ENCODE peak calls at places on chromosomes 3 and 15, in six cellular contexts. One of them, this sample, is unnamed.
A peak's percentile ranks its signal among the peaks of the same experiment; 100 is the strongest.

GRCh38 chr15:66951976-66952375 is 113.4 kb upstream of the SMAD3 start:
- DNase-seq in progenitor cell of endocrine pancreas: no peak
- DNase-seq in stimulated activated CD8-positive, alpha-beta memory T cell treated with anti-CD3 and anti-CD28 coated beads, Interleukin-15, amount 100 ng/mL, for 24 hours: no peak
- DNase-seq in A549: no peak
- DNase-seq in AG04450: no peak
- DNase-seq in naive thymus-derived CD8-positive, alpha-beta T cell: no peak
- DNase-seq in this sample: no peak

GRCh38 chr15:32919749-32920414 is 202.1 kb downstream of the GREM1 start:
- DNase-seq in AG04450: peak; percentile 94
- DNase-seq in naive thymus-derived CD8-positive, alpha-beta T cell: no peak
- DNase-seq in stimulated activated CD8-positive, alpha-beta memory T cell treated with anti-CD3 and anti-CD28 coated beads, Interleukin-15, amount 100 ng/mL, for 24 hours: no peak
- DNase-seq in A549: no peak
- DNase-seq in progenitor cell of endocrine pancreas: no peak
- DNase-seq in this sample: no peak

GRCh38 chr3:38482951-38483350 is 13.2 kb upstream of the EXOG start:
- DNase-seq in AG04450: no peak
- DNase-seq in stimulated activated CD8-positive, alpha-beta memory T cell treated with anti-CD3 and anti-CD28 coated beads, Interleukin-15, amount 100 ng/mL, for 24 hours: no peak
- DNase-seq in naive thymus-derived CD8-positive, alpha-beta T cell: no peak
- DNase-seq in A549: no peak
- DNase-seq in progenitor cell of endocrine pancreas: no peak
- DNase-seq in this sample: no peak

GRCh38 chr3:150129181-150129580 is 158.5 kb upstream of the PFN2 start:
- DNase-seq in naive thymus-derived CD8-positive, alpha-beta T cell: no peak
- DNase-seq in A549: no peak
- DNase-seq in stimulated activated CD8-positive, alpha-beta memory T cell treated with anti-CD3 and anti-CD28 coated beads, Interleukin-15, amount 100 ng/mL, for 24 hours: no peak
- DNase-seq in progenitor cell of endocrine pancreas: no peak
- DNase-seq in AG04450: no peak
- DNase-seq in this sample: no peak

GRCh38 chr3:4533489-4534443 is 40.6 kb downstream of the ITPR1 start:
- DNase-seq in naive thymus-derived CD8-positive, alpha-beta T cell: no peak
- DNase-seq in A549: no peak
- DNase-seq in AG04450: no peak
- DNase-seq in progenitor cell of endocrine pancreas: no peak
- DNase-seq in stimulated activated CD8-positive, alpha-beta memory T cell treated with anti-CD3 and anti-CD28 coated beads, Interleukin-15, amount 100 ng/mL, for 24 hours: no peak
- DNase-seq in this sample: peak; percentile 85

GRCh38 chr3:162168715-162169114 is 672.1 kb downstream of the OTOL1 start:
- DNase-seq in A549: no peak
- DNase-seq in progenitor cell of endocrine pancreas: no peak
- DNase-seq in AG04450: no peak
- DNase-seq in stimulated activated CD8-positive, alpha-beta memory T cell treated with anti-CD3 and anti-CD28 coated beads, Interleukin-15, amount 100 ng/mL, for 24 hours: no peak
- DNase-seq in naive thymus-derived CD8-positive, alpha-beta T cell: no peak
- DNase-seq in this sample: no peak

GRCh38 chr3:16900779-16901440 is 16.2 kb downstream of the PLCL2 start:
- DNase-seq in progenitor cell of endocrine pancreas: no peak
- DNase-seq in stimulated activated CD8-positive, alpha-beta memory T cell treated with anti-CD3 and anti-CD28 coated beads, Interleukin-15, amount 100 ng/mL, for 24 hours: no peak
- DNase-seq in AG04450: no peak
- DNase-seq in A549: no peak
- DNase-seq in naive thymus-derived CD8-positive, alpha-beta T cell: peak; percentile 70
- DNase-seq in this sample: no peak

GRCh38 chr15:65580287-65580686 is 30.6 kb downstream of the INTS14 start:
- DNase-seq in A549: peak; percentile 50
- DNase-seq in AG04450: peak; percentile 29
- DNase-seq in naive thymus-derived CD8-positive, alpha-beta T cell: no peak
- DNase-seq in progenitor cell of endocrine pancreas: no peak
- DNase-seq in stimulated activated CD8-positive, alpha-beta memory T cell treated with anti-CD3 and anti-CD28 coated beads, Interleukin-15, amount 100 ng/mL, for 24 hours: no peak
- DNase-seq in this sample: no peak

GRCh38 chr3:113496924-113497323 is 18.0 kb downstream of the SPICE1 start:
- DNase-seq in naive thymus-derived CD8-positive, alpha-beta T cell: no peak
- DNase-seq in stimulated activated CD8-positive, alpha-beta memory T cell treated with anti-CD3 and anti-CD28 coated beads, Interleukin-15, amount 100 ng/mL, for 24 hours: no peak
- DNase-seq in AG04450: no peak
- DNase-seq in progenitor cell of endocrine pancreas: no peak
- DNase-seq in A549: no peak
- DNase-seq in this sample: no peak

GRCh38 chr3:113747719-113748046 is 848 bp downstream of the ATP6V1A start:
- DNase-seq in naive thymus-derived CD8-positive, alpha-beta T cell: no peak
- DNase-seq in stimulated activated CD8-positive, alpha-beta memory T cell treated with anti-CD3 and anti-CD28 coated beads, Interleukin-15, amount 100 ng/mL, for 24 hours: no peak
- DNase-seq in progenitor cell of endocrine pancreas: no peak
- DNase-seq in AG04450: no peak
- DNase-seq in A549: no peak
- DNase-seq in this sample: no peak

GRCh38 chr15:57566840-57567239 is 24.9 kb upstream of the MYZAP start:
- DNase-seq in stimulated activated CD8-positive, alpha-beta memory T cell treated with anti-CD3 and anti-CD28 coated beads, Interleukin-15, amount 100 ng/mL, for 24 hours: no peak
- DNase-seq in A549: no peak
- DNase-seq in naive thymus-derived CD8-positive, alpha-beta T cell: no peak
- DNase-seq in AG04450: no peak
- DNase-seq in progenitor cell of endocrine pancreas: no peak
- DNase-seq in this sample: no peak